ENCODE peak calls at places on chromosomes 4 and X, in eight cellular contexts. Q is stimulated activated CD8-positive, alpha-beta memory T cell treated with anti-CD3 and anti-CD28 coated beads, Interleukin-7, amount 100 ng/mL, for 24 hours; R is ACHN; K is sigmoid colon; O is NCI-H82; G is head of caudate nucleus; W is NCI-H2029 treated with DMSO at 0.1 percent for 48 hours; M is myocyte. P is an unnamed sample.

GRCh38 chr4:3307891-3308575 is 15.2 kb downstream of the RGS12 start:
- DNase-seq in G (no peak), K (peak), O (no peak), Q (no peak), W (no peak), R (no peak), M (no peak), P (no peak)

GRCh38 chr4:142404191-142404611 is 441.9 kb downstream of the INPP4B start:
- DNase-seq in G (no peak), Q (no peak), R (no peak), K (no peak), M (peak), O (peak), W (no peak), P (no peak)

GRCh38 chr4:28378109-28378830 is 1517.6 kb downstream of the STIM2 start:
- DNase-seq in Q (no peak), W (no peak), K (no peak), O (no peak), G (no peak), R (no peak), M (no peak), P (no peak)

GRCh38 chr4:34182346-34182745 is 2062.0 kb downstream of the ARAP2 start:
- DNase-seq in M (no peak), G (no peak), Q (no peak), W (no peak), R (no peak), K (no peak), O (no peak), P (no peak)

GRCh38 chrX:20653070-20653469 is 386.4 kb upstream of the RPS6KA3 start:
- DNase-seq in O (no peak), R (no peak), W (no peak), K (no peak), G (no peak), M (peak), Q (no peak), P (no peak)

GRCh38 chrX:65871671-65872311 is 168.1 kb downstream of the VSIG4 start:
- DNase-seq in M (no peak), Q (no peak), R (no peak), G (no peak), K (no peak), W (no peak), O (peak), P (no peak)

GRCh38 chr4:22202351-22203343 is 254.1 kb upstream of the KCNIP4 start:
- DNase-seq in R (no peak), K (no peak), Q (no peak), W (no peak), O (no peak), M (no peak), G (no peak), P (no peak)

GRCh38 chrX:133985164-133986007 is at the start of gene GPC3:
- DNase-seq in R (peak), G (peak), Q (peak), K (peak), W (no peak), O (peak), M (no peak), P (no peak)

GRCh38 chr4:159070742-159071141 is 32.1 kb upstream of the RAPGEF2 start:
- DNase-seq in M (peak), R (no peak), W (peak), G (peak), O (no peak), Q (no peak), K (no peak), P (peak)

GRCh38 chr4:185554243-185555126 is 19.2 kb upstream of the PDLIM3 start:
- DNase-seq in Q (no peak), G (no peak), W (no peak), R (no peak), K (no peak), M (no peak), O (no peak), P (no peak)

GRCh38 chrX:21946925-21947641 is 6.6 kb downstream of the SMS start:
- DNase-seq in Q (no peak), K (no peak), R (no peak), O (peak), G (no peak), W (no peak), M (peak), P (no peak)

GRCh38 chrX:154401045-154401799 is 3.0 kb downstream of the RPL10 start:
- DNase-seq in W (no peak), R (peak), Q (no peak), O (peak), K (no peak), M (peak), G (no peak), P (no peak)

GRCh38 chr4:2367626-2368025 is 50.8 kb downstream of the ZFYVE28 start:
- DNase-seq in O (no peak), R (no peak), Q (no peak), K (peak), W (no peak), G (no peak), M (no peak), P (no peak)